ENCODE peak calls at places on chromosomes 6 and 20, in nine cellular contexts. W, N, U, H, V, B, E, D and C are unnamed samples. For H3K9me3 and H3K4me1, the result is how much of the 10 kb centered on the place peaks cover.

GRCh38 chr20:235891-236290 is 8.8 kb downstream of the DEFB129 start:
- DNase-seq in B (no peak), H (no peak), V (no peak), E (no peak), W (peak), N (no peak), U (no peak), D (no peak), C (no peak)

GRCh38 chr20:14199111-14199510 is 138.3 kb downstream of the FLRT3 start:
- DNase-seq in B (no peak), D (no peak), U (no peak), W (no peak), V (no peak), E (no peak), H (no peak), N (no peak), C (no peak)

GRCh38 chr6:150395388-150396009 is 26.7 kb downstream of the IYD start:
- DNase-seq in B (peak), E (no peak), V (no peak), H (peak), N (peak), D (no peak), W (no peak), U (no peak), C (no peak)

GRCh38 chr20:23090147-23090546 is 4.0 kb upstream of the CD93 start:
- DNase-seq in H (no peak), N (no peak), E (no peak), U (no peak), V (no peak), W (no peak), D (no peak), B (no peak), C (no peak)

GRCh38 chr20:1803216-1804128 is 91.7 kb upstream of the SIRPA start:
- DNase-seq in E (no peak), W (no peak), D (peak), V (peak), H (peak), U (no peak), B (peak), N (no peak), C (peak)

GRCh38 chr20:46056970-46057855 is 28.2 kb downstream of the SLC12A5 start:
- DNase-seq in N (no peak), B (peak), E (no peak), W (no peak), U (no peak), V (peak), H (peak), D (no peak), C (peak)

GRCh38 chr6:140153703-140154102 is 779.3 kb upstream of the CITED2 start:
- DNase-seq in D (no peak), B (no peak), E (no peak), U (no peak), N (no peak), V (no peak), W (no peak), H (no peak), C (no peak)

GRCh38 chr20:35757098-35757705 is 14.6 kb upstream of the PHF20 start:
- DNase-seq in U (no peak), B (no peak), D (no peak), V (no peak), N (no peak), E (no peak), H (no peak), W (no peak), C (no peak)

GRCh38 chr6:33170176-33171095 is 21.8 kb downstream of the COL11A2 start:
- DNase-seq in H (no peak), B (peak), V (no peak), E (no peak), N (no peak), W (no peak), U (no peak), D (no peak), C (no peak)

GRCh38 chr6:169849396-169849795 is 98.0 kb downstream of the ERMARD start:
- DNase-seq in U (no peak), E (no peak), N (no peak), B (no peak), W (no peak), H (no peak), V (no peak), D (no peak), C (no peak)

GRCh38 chr6:117237561-117237960 is 27.8 kb upstream of the VGLL2 start:
- DNase-seq in N (no peak), D (no peak), U (no peak), B (no peak), W (no peak), H (no peak), V (no peak), E (no peak), C (no peak)

GRCh38 chr6:28776269-28777146 is 147.3 kb downstream of the TRIM27 start:
- DNase-seq in B (no peak), D (no peak), W (no peak), E (no peak), U (no peak), N (no peak), V (no peak), H (no peak), C (no peak)

GRCh38 chr20:5918856-5919633 is 31.3 kb downstream of the TRMT6 start:
- DNase-seq in N (peak), H (no peak), W (peak), E (no peak), D (no peak), B (no peak), V (no peak), U (no peak), C (no peak)

GRCh38 chr6:170172406-170172805 is 118.5 kb downstream of the DLL1 start:
- DNase-seq in N (no peak), D (no peak), W (no peak), B (peak), H (no peak), V (no peak), U (no peak), E (no peak), C (no peak)

GRCh38 chr6:74785236-74785635 is 420.6 kb downstream of the COL12A1 start:
- DNase-seq in V (no peak), W (no peak), E (no peak), N (no peak), H (no peak), D (no peak), B (no peak), U (no peak), C (no peak)

GRCh38 chr6:5787054-5787720 is 219.5 kb downstream of the NRN1 start:
- DNase-seq in N (no peak), E (no peak), V (no peak), D (no peak), H (no peak), U (no peak), W (no peak), B (no peak), C (no peak)

GRCh38 chr6:156791261-156791850 is 14.2 kb downstream of the ARID1B start:
- DNase-seq in B (no peak), N (no peak), U (no peak), V (no peak), W (no peak), D (no peak), E (peak), H (no peak), C (no peak)

GRCh38 chr20:39214778-39215177 is 252.6 kb downstream of the DHX35 start:
- DNase-seq in W (no peak), E (no peak), U (no peak), N (no peak), D (no peak), B (no peak), H (no peak), V (no peak), C (no peak)

GRCh38 chr6:7112741-7113313 is 5.1 kb downstream of the RREB1 start:
- DNase-seq in V (peak), E (peak), D (no peak), U (peak), B (no peak), N (no peak), W (no peak), H (no peak), C (peak)

DNA sequence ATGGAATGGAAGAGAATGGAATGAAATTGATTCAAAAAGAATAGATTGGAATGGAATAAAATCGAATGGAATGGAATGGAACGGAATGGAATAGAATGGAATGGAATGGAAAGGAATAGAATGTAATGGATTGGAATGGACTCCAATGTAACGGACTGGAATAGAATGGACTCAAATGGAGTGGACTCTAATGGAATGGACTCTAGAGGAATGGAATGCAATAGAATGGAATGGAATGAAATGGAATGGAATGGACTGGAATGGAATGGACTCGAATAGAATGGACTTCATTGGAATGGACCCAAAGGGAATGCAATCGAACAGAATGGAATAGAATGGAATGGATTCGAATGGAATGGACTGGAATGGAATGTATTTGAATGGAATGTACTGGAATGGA is 19.7 kb upstream of the DEFB115 start:
- DNase-seq in W (no peak), B (no peak), V (no peak), D (no peak), U (no peak), H (no peak), E (no peak), N (no peak), C (no peak)
- H3K9me3 ChIP-seq in W (under half), B (under half), V (under half), D (under half), U (half or more), H (half or more), E (under half), N (under half), C (under half)

DNA sequence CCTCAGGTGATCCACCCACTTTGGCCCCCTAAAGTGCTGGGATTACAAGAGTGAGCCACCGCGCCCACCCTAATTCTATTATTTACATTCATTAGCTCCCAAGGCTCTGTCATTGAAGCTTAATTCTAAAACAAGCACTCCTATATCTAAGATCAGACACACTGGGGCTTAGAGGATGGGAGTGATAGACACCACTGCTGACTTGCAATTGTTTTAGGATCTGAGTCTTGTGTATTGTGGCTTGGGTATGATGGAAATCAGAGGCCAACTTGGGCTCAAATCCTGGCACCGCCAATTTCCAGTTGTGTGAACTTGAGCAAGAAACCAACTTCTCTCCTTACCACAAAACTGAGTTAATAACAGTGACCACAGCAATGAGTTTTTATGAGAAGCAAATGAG is 34.7 kb downstream of the MTRES1 start:
- DNase-seq in N (no peak), W (no peak), D (no peak), H (no peak), V (no peak), U (no peak), E (no peak), B (no peak), C (no peak)
- H3K4me1 ChIP-seq in N (under half), W (under half), D (under half), H (under half), V (under half), U (under half), E (under half), B (under half), C (under half)

GRCh38 chr6:160120087-160120486 is 1.5 kb upstream of the SLC22A1 start:
- DNase-seq in D (no peak), E (no peak), W (no peak), B (no peak), H (no peak), U (no peak), N (no peak), V (no peak), C (no peak)

GRCh38 chr6:160122744-160123143 is 1.1 kb downstream of the SLC22A1 start:
- DNase-seq in D (no peak), V (no peak), B (no peak), N (no peak), W (no peak), E (no peak), U (no peak), H (no peak), C (no peak)

GRCh38 chr6:160124007-160124406 is 2.4 kb downstream of the SLC22A1 start:
- DNase-seq in N (no peak), V (no peak), U (no peak), B (no peak), D (no peak), E (no peak), H (no peak), W (no peak), C (no peak)

GRCh38 chr6:160121558-160121957 is at the start of gene SLC22A1:
- DNase-seq in D (no peak), H (no peak), B (no peak), V (no peak), W (no peak), U (no peak), E (no peak), N (no peak), C (no peak)

GRCh38 chr6:160121981-160122380 is 366 bp downstream of the SLC22A1 start:
- DNase-seq in V (no peak), W (no peak), U (no peak), N (no peak), E (no peak), H (no peak), B (no peak), D (peak), C (no peak)
- H3K27ac ChIP-seq in V (no peak), W (no peak), U (no peak), N (no peak), E (no peak), H (no peak), B (no peak), D (no peak), C (no peak)

GRCh38 chr6:87738673-87739225 is 36.7 kb upstream of the AKIRIN2 start:
- DNase-seq in B (no peak), W (no peak), U (no peak), V (no peak), E (no peak), D (no peak), N (no peak), H (no peak), C (no peak)

GRCh38 chr6:87745966-87746721 is 44.1 kb upstream of the AKIRIN2 start:
- DNase-seq in N (no peak), D (no peak), V (no peak), U (no peak), H (no peak), W (no peak), E (no peak), B (no peak), C (no peak)

GRCh38 chr6:87741001-87741650 is 39.1 kb upstream of the AKIRIN2 start:
- DNase-seq in D (no peak), H (no peak), N (no peak), U (no peak), W (no peak), V (no peak), B (no peak), E (no peak), C (no peak)

GRCh38 chr6:87743454-87743853 is 41.4 kb upstream of the AKIRIN2 start:
- DNase-seq in H (no peak), E (no peak), U (no peak), B (no peak), N (no peak), W (no peak), V (no peak), D (no peak), C (no peak)

DNA sequence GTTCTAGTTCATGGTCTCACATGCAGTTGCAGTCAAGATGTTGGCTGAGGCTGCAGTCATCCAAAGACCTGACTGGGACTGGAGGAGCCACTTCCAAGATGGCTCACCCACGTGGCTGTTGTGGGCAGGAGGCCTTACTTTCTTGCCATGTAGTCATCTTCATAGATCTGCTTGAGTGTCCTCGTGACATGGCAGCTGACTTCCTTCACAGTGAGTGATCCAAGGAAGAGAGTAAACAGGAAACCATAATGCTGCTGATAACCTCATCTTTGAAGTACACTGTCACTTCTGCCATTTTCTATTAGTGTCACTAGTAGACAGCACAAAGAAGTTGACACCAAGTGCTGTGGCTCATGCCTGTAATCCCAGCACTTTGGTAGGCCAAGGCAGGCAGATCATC is 40.1 kb upstream of the AKIRIN2 start:
- DNase-seq in W (no peak), E (peak), D (no peak), N (no peak), V (no peak), H (no peak), B (peak), U (no peak), C (no peak)
- H3K9me3 ChIP-seq in W (under half), E (under half), D (under half), N (under half), V (under half), H (under half), B (under half), U (under half), C (under half)

GRCh38 chr20:50410343-50410742 is 99.8 kb upstream of the PTPN1 start:
- DNase-seq in E (no peak), B (no peak), D (no peak), V (no peak), N (no peak), U (no peak), W (no peak), H (no peak), C (no peak)

GRCh38 chr20:50415031-50415515 is 95.1 kb upstream of the PTPN1 start:
- DNase-seq in W (no peak), U (peak), D (no peak), N (no peak), H (peak), E (no peak), V (no peak), B (peak), C (no peak)

GRCh38 chr20:50413088-50413500 is 97.1 kb upstream of the PTPN1 start:
- DNase-seq in V (no peak), U (no peak), H (no peak), E (no peak), D (no peak), N (no peak), B (no peak), W (no peak), C (no peak)

GRCh38 chr20:50412069-50412468 is 98.1 kb upstream of the PTPN1 start:
- DNase-seq in E (no peak), B (no peak), D (no peak), H (no peak), U (peak), W (no peak), N (no peak), V (no peak), C (no peak)

GRCh38 chr20:50412499-50412898 is 97.7 kb upstream of the PTPN1 start:
- DNase-seq in E (no peak), N (no peak), V (no peak), H (no peak), B (no peak), U (no peak), D (no peak), W (no peak), C (no peak)
- H3K4me1 ChIP-seq in E (under half), N (under half), V (under half), H (half or more), B (under half), U (half or more), D (half or more), W (under half), C (under half)